ENCODE peak calls at places on chromosomes 13 and 19, in five cellular contexts. K, U, W, L and P are unnamed samples.
A peak's percentile ranks its signal among the peaks of the same experiment; 100 is the strongest.

GRCh38 chr13:101939370-101939769 is 462.5 kb downstream of the FGF14 start:
- DNase-seq in K (no peak), U (no peak), W (no peak), L (no peak), P (no peak)

GRCh38 chr13:98184796-98185195 is 7.7 kb upstream of the RNF113B start:
- DNase-seq in K (no peak), U (no peak), W (no peak), L (no peak), P (peak; percentile 76)

GRCh38 chr13:53198017-53198416 is 169.4 kb downstream of the OLFM4 start:
- DNase-seq in K (no peak), U (no peak), W (no peak), L (no peak), P (no peak)

GRCh38 chr13:37475966-37476365 is 122.6 kb downstream of the POSTN start:
- DNase-seq in K (no peak), U (no peak), W (peak; percentile 74), L (no peak), P (no peak)

GRCh38 chr13:114283581-114283980 is 2.2 kb downstream of the UPF3A start:
- DNase-seq in K (no peak), U (no peak), W (no peak), L (no peak), P (peak; percentile 3)

GRCh38 chr13:100131863-100132574 is 43.1 kb downstream of the PCCA start:
- DNase-seq in K (no peak), U (peak; percentile 32), W (peak; percentile 95), L (peak; percentile 63), P (peak; percentile 100)

GRCh38 chr19:778910-779653 is 18.2 kb upstream of the PTBP1 start:
- DNase-seq in K (no peak), U (no peak), W (peak; percentile 60), L (peak; percentile 92), P (peak; percentile 68)

GRCh38 chr13:88840085-88840484 is 1168.9 kb downstream of the SLITRK5 start:
- DNase-seq in K (no peak), U (no peak), W (no peak), L (no peak), P (no peak)

GRCh38 chr13:45298206-45298505 is 42.8 kb downstream of the TPT1 start:
- DNase-seq in K (no peak), U (no peak), W (no peak), L (no peak), P (no peak)

GRCh38 chr19:18742324-18742723 is 48.8 kb downstream of the COMP start:
- DNase-seq in K (no peak), U (no peak), W (no peak), L (no peak), P (no peak)

GRCh38 chr19:54415208-54415900 is at the start of gene TTYH1:
- DNase-seq in K (no peak), U (peak; percentile 85), W (no peak), L (no peak), P (no peak)

GRCh38 chr13:111121421-111121820 is 6.3 kb downstream of the ARHGEF7 start:
- DNase-seq in K (no peak), U (no peak), W (no peak), L (no peak), P (no peak)

GRCh38 chr19:8251025-8251472 is 41.9 kb downstream of the CERS4 start:
- DNase-seq in K (no peak), U (no peak), W (no peak), L (no peak), P (no peak)

GRCh38 chr13:65292488-65292901 is 1937.6 kb downstream of the PCDH9 start:
- DNase-seq in K (no peak), U (peak; percentile 46), W (peak; percentile 61), L (peak; percentile 29), P (peak; percentile 24)

GRCh38 chr13:49429061-49429460 is 14.8 kb downstream of the CAB39L start:
- DNase-seq in K (no peak), U (no peak), W (no peak), L (no peak), P (no peak)

GRCh38 chr19:47663435-47663910 is 49.7 kb upstream of the EHD2 start:
- DNase-seq in K (no peak), U (no peak), W (peak; percentile 89), L (peak; percentile 31), P (no peak)

GRCh38 chr19:2290441-2291184 is 8.6 kb upstream of the PEAK3 start:
- DNase-seq in K (no peak), U (no peak), W (no peak), L (no peak), P (no peak)

GRCh38 chr19:35045667-35046300 is 4.3 kb downstream of the HPN start:
- DNase-seq in K (peak; percentile 39), U (peak; percentile 40), W (no peak), L (peak; percentile 81), P (peak; percentile 81)

GRCh38 chr19:34370983-34371382 is 6.0 kb downstream of the GPI start:
- DNase-seq in K (no peak), U (no peak), W (no peak), L (no peak), P (no peak)

GRCh38 chr13:70890289-70890688 is 782.0 kb upstream of the KLHL1 start:
- DNase-seq in K (no peak), U (no peak), W (no peak), L (no peak), P (no peak)

GRCh38 chr13:33870046-33870668 is 52.2 kb downstream of the RFC3 start:
- DNase-seq in K (no peak), U (no peak), W (no peak), L (no peak), P (no peak)

GRCh38 chr13:112658807-112659206 is 31.0 kb upstream of the ATP11A start:
- DNase-seq in K (no peak), U (no peak), W (no peak), L (no peak), P (no peak)

GRCh38 chr19:18271433-18271841 is 2.8 kb downstream of the IQCN start:
- DNase-seq in K (no peak), U (no peak), W (no peak), L (no peak), P (no peak)

GRCh38 chr19:13026478-13026999 is 31.3 kb downstream of the NFIX start:
- DNase-seq in K (no peak), U (no peak), W (no peak), L (peak; percentile 39), P (peak; percentile 32)

GRCh38 chr13:94369862-94370491 is 109.5 kb downstream of the DCT start:
- DNase-seq in K (no peak), U (no peak), W (no peak), L (no peak), P (no peak)

GRCh38 chr13:45851171-45851889 is at the start of gene SIAH3:
- DNase-seq in K (no peak), U (no peak), W (peak; percentile 13), L (peak; percentile 2), P (no peak)

GRCh38 chr19:23403581-23404324 is 8.5 kb upstream of the ZNF91 start:
- DNase-seq in K (no peak), U (no peak), W (no peak), L (no peak), P (no peak)

GRCh38 chr13:60572003-60572792 is 175.2 kb downstream of the TDRD3 start:
- DNase-seq in K (no peak), U (no peak), W (no peak), L (peak; percentile 60), P (peak; percentile 58)

GRCh38 chr19:35247526-35248309 is 1.1 kb upstream of the LSR start:
- DNase-seq in K (peak; percentile 87), U (peak; percentile 78), W (no peak), L (peak; percentile 64), P (no peak)

GRCh38 chr13:23730251-23730650 is 158.9 kb downstream of the MIPEP start:
- DNase-seq in K (no peak), U (no peak), W (no peak), L (no peak), P (no peak)

GRCh38 chr19:11480927-11481776 is at the start of gene ELAVL3:
- DNase-seq in K (no peak), U (no peak), W (no peak), L (no peak), P (no peak)

GRCh38 chr19:55649579-55650557 is 1.9 kb downstream of the CCDC106 start:
- DNase-seq in K (no peak), U (no peak), W (no peak), L (no peak), P (no peak)

GRCh38 chr19:18896421-18896841 is 473 bp upstream of the CERS1 start:
- DNase-seq in K (no peak), U (no peak), W (no peak), L (peak; percentile 54), P (no peak)

GRCh38 chr19:2332341-2333026 is 4.0 kb downstream of the SPPL2B start:
- DNase-seq in K (peak; percentile 52), U (no peak), W (no peak), L (no peak), P (no peak)

GRCh38 chr13:76968041-76968440 is 19.7 kb downstream of the ACOD1 start:
- DNase-seq in K (no peak), U (no peak), W (no peak), L (no peak), P (no peak)

GRCh38 chr13:20616059-20616797 is 49.3 kb downstream of the IFT88 start:
- DNase-seq in K (no peak), U (no peak), W (peak; percentile 83), L (peak; percentile 57), P (peak; percentile 21)

GRCh38 chr13:32164622-32165268 is 133.2 kb downstream of the FRY start:
- DNase-seq in K (peak; percentile 63), U (peak; percentile 77), W (no peak), L (peak; percentile 76), P (peak; percentile 30)

GRCh38 chr19:55080915-55081772 is 5.5 kb downstream of the EPS8L1 start:
- DNase-seq in K (no peak), U (peak; percentile 82), W (no peak), L (peak; percentile 89), P (no peak)

GRCh38 chr13:83845121-83845520 is 37.2 kb downstream of the SLITRK1 start:
- DNase-seq in K (no peak), U (no peak), W (no peak), L (no peak), P (no peak)